ENCODE peak calls at places on chromosomes 6 and 20, in eight cellular contexts. G, T, Z, H, F, C, L and N are unnamed samples.
A peak's percentile ranks its signal among the peaks of the same experiment; 100 is the strongest.

GRCh38 chr6:11714116-11714797 is 64.3 kb downstream of the ADTRP start:
- DNase-seq in F (no peak), H (no peak), G (no peak), C (no peak), T (no peak), L (no peak), Z (no peak), N (peak; percentile 64)

GRCh38 chr6:56491606-56492328 is 150.9 kb downstream of the DST start:
- DNase-seq in G (no peak), Z (no peak), L (no peak), C (no peak), T (no peak), F (no peak), H (peak; percentile 66), N (no peak)

GRCh38 chr6:25083784-25084507 is 148.2 kb upstream of the RIPOR2 start:
- DNase-seq in C (no peak), H (no peak), L (no peak), G (no peak), T (no peak), F (no peak), Z (no peak), N (no peak)

GRCh38 chr6:44007818-44008660 is 119.2 kb downstream of the MRPL14 start:
- DNase-seq in F (no peak), L (no peak), Z (no peak), T (no peak), C (peak; percentile 8), H (no peak), G (no peak), N (no peak)

GRCh38 chr20:4244700-4245485 is 229.5 kb upstream of the RNF24 start:
- DNase-seq in F (no peak), L (no peak), H (no peak), C (peak; percentile 27), G (no peak), T (no peak), Z (no peak), N (no peak)

GRCh38 chr6:145963216-145964068 is 716 bp downstream of the SHPRH start:
- DNase-seq in G (peak; percentile 17), T (no peak), C (peak; percentile 51), Z (peak; percentile 18), L (no peak), F (peak; percentile 46), H (peak; percentile 69), N (peak; percentile 58)

GRCh38 chr20:33945391-33946079 is 48.2 kb upstream of the RALY start:
- DNase-seq in G (no peak), L (no peak), T (peak; percentile 66), Z (no peak), H (peak; percentile 49), C (no peak), F (no peak), N (no peak)

GRCh38 chr6:1771324-1771723 is 161.6 kb downstream of the FOXC1 start:
- DNase-seq in Z (no peak), L (no peak), F (no peak), T (no peak), H (peak; percentile 84), G (no peak), C (no peak), N (peak; percentile 78)

GRCh38 chr6:89197141-89197540 is 20.0 kb downstream of the GABRR1 start:
- DNase-seq in G (no peak), F (no peak), Z (no peak), L (no peak), C (no peak), T (no peak), H (no peak), N (no peak)

GRCh38 chr20:20743511-20744169 is 31.2 kb upstream of the RALGAPA2 start:
- DNase-seq in L (peak; percentile 49), H (peak; percentile 74), C (peak; percentile 20), Z (no peak), G (no peak), F (peak; percentile 28), T (no peak), N (no peak)

GRCh38 chr6:109998159-109998785 is 20.2 kb downstream of the GPR6 start:
- DNase-seq in H (peak; percentile 8), C (no peak), L (no peak), Z (no peak), G (no peak), F (no peak), T (no peak), N (no peak)

GRCh38 chr6:116402108-116402507 is 31.4 kb downstream of the DSE start:
- DNase-seq in C (no peak), L (no peak), G (no peak), H (no peak), Z (no peak), F (no peak), T (no peak), N (no peak)

GRCh38 chr6:29731281-29731680 is 8.0 kb downstream of the HLA-F start:
- DNase-seq in G (no peak), Z (no peak), F (no peak), C (no peak), L (no peak), H (no peak), T (no peak), N (no peak)

GRCh38 chr6:71419954-71420692 is 131.5 kb downstream of the OGFRL1 start:
- DNase-seq in F (peak; percentile 27), T (no peak), L (no peak), G (no peak), Z (no peak), C (peak; percentile 49), H (peak; percentile 75), N (no peak)

GRCh38 chr6:168414696-168415095 is 26.3 kb upstream of the SMOC2 start:
- DNase-seq in L (no peak), G (no peak), F (no peak), Z (no peak), T (no peak), H (no peak), C (no peak), N (no peak)

GRCh38 chr20:37968726-37969401 is 64.4 kb downstream of the TTI1 start:
- DNase-seq in Z (no peak), F (no peak), T (no peak), G (no peak), C (no peak), H (no peak), L (peak; percentile 55), N (no peak)

GRCh38 chr6:131255911-131256310 is 120.6 kb downstream of the AKAP7 start:
- DNase-seq in C (no peak), Z (no peak), T (no peak), G (no peak), F (no peak), L (no peak), H (no peak), N (no peak)

GRCh38 chr6:127186889-127187288 is 68.4 kb downstream of the RSPO3 start:
- DNase-seq in G (peak; percentile 53), F (no peak), Z (no peak), L (peak; percentile 60), H (no peak), C (peak; percentile 41), T (no peak), N (peak; percentile 85)

GRCh38 chr6:134636221-134636830 is 313.6 kb downstream of the ALDH8A1 start:
- DNase-seq in L (no peak), C (peak; percentile 38), Z (no peak), T (no peak), G (no peak), F (peak; percentile 37), H (peak; percentile 54), N (peak; percentile 52)

GRCh38 chr20:57653910-57654309 is 33.7 kb upstream of the ZBP1 start:
- DNase-seq in G (no peak), Z (no peak), F (no peak), T (no peak), H (no peak), L (no peak), C (no peak), N (no peak)

GRCh38 chr20:40506567-40506966 is 182.5 kb downstream of the MAFB start:
- DNase-seq in F (no peak), G (peak; percentile 2), H (peak; percentile 89), C (peak; percentile 77), L (no peak), Z (no peak), T (peak; percentile 97), N (peak; percentile 33)

GRCh38 chr6:88179692-88180091 is 13.5 kb upstream of the CNR1 start:
- DNase-seq in T (no peak), G (no peak), Z (no peak), C (no peak), L (peak; percentile 40), H (no peak), F (no peak), N (no peak)

GRCh38 chr20:54134445-54135220 is 39.2 kb downstream of the CYP24A1 start:
- DNase-seq in T (no peak), Z (no peak), C (no peak), F (no peak), G (no peak), L (no peak), H (no peak), N (no peak)

GRCh38 chr6:169310983-169311382 is 57.3 kb upstream of the THBS2 start:
- DNase-seq in Z (no peak), C (no peak), F (no peak), L (no peak), T (no peak), H (no peak), G (no peak), N (no peak)

GRCh38 chr6:133341607-133342158 is 100.5 kb downstream of the EYA4 start:
- DNase-seq in C (no peak), F (no peak), G (no peak), H (no peak), L (no peak), Z (no peak), T (peak; percentile 8), N (no peak)

GRCh38 chr6:137303436-137303835 is 84.3 kb upstream of the IFNGR1 start:
- DNase-seq in L (no peak), H (no peak), C (no peak), F (no peak), T (no peak), G (no peak), Z (no peak), N (no peak)

GRCh38 chr6:20978176-20978614 is 443.9 kb downstream of the CDKAL1 start:
- DNase-seq in T (peak; percentile 60), L (no peak), F (no peak), H (peak; percentile 85), Z (no peak), G (no peak), C (no peak), N (no peak)

GRCh38 chr6:125132058-125132457 is 21.5 kb upstream of the TPD52L1 start:
- DNase-seq in T (no peak), F (no peak), G (no peak), L (no peak), C (no peak), H (no peak), Z (no peak), N (no peak)

GRCh38 chr6:39684790-39685485 is 40.3 kb downstream of the KIF6 start:
- DNase-seq in H (no peak), L (no peak), T (no peak), Z (no peak), F (no peak), G (no peak), C (no peak), N (no peak)

GRCh38 chr6:101458341-101458740 is 64.8 kb downstream of the GRIK2 start:
- DNase-seq in T (no peak), Z (no peak), G (no peak), C (no peak), H (no peak), L (no peak), F (peak; percentile 61), N (no peak)